ENCODE peak calls at places on chromosome 7, in five cellular contexts. Z is left cardiac atrium; R is RKO; V is NCI-H1694 treated with DMSO at 0.1 percent for 48 hours; O is stimulated activated CD4-positive, alpha-beta T cell treated with anti-CD3 and anti-CD28 coated beads, Interleukin-2, amount 100 ng/mL, for 48 hours. H is an unnamed sample.

GRCh38 chr7:70855373-70855772 is 276.6 kb upstream of the GALNT17 start:
- DNase-seq in Z (no peak), R (no peak), V (peak; percentile 1), O (no peak), H (no peak)

GRCh38 chr7:495326-495725 is 24.3 kb downstream of the PDGFA start:
- DNase-seq in Z (peak; percentile 16), R (no peak), V (no peak), O (no peak), H (no peak)

GRCh38 chr7:97027427-97028234 is 3.0 kb upstream of the DLX5 start:
- DNase-seq in Z (peak; percentile 77), R (peak; percentile 82), V (peak; percentile 71), O (peak; percentile 61), H (peak; percentile 55)

GRCh38 chr7:5232874-5233273 is 42.8 kb downstream of the WIPI2 start:
- DNase-seq in Z (no peak), R (no peak), V (no peak), O (no peak), H (no peak)

GRCh38 chr7:116617878-116618277 is 54.1 kb upstream of the MET start:
- DNase-seq in Z (no peak), R (no peak), V (no peak), O (no peak), H (no peak)

GRCh38 chr7:3107889-3108570 is 64.4 kb upstream of the CARD11 start:
- DNase-seq in Z (no peak), R (no peak), V (no peak), O (no peak), H (no peak)

GRCh38 chr7:108408294-108409004 is 47.8 kb downstream of the NRCAM start:
- DNase-seq in Z (no peak), R (no peak), V (peak; percentile 68), O (no peak), H (no peak)

GRCh38 chr7:114539575-114539974 is 125.0 kb downstream of the FOXP2 start:
- DNase-seq in Z (no peak), R (peak; percentile 55), V (peak; percentile 40), O (no peak), H (no peak)

GRCh38 chr7:146106319-146106718 is 10.3 kb upstream of the CNTNAP2 start:
- DNase-seq in Z (no peak), R (no peak), V (no peak), O (no peak), H (no peak)

GRCh38 chr7:123494193-123494796 is 40.1 kb downstream of the IQUB start:
- DNase-seq in Z (no peak), R (peak; percentile 59), V (peak; percentile 50), O (peak; percentile 15), H (peak; percentile 16)

GRCh38 chr7:27182285-27182827 is 2.7 kb downstream of the HOXA11 start:
- DNase-seq in Z (no peak), R (no peak), V (no peak), O (no peak), H (peak; percentile 35)

GRCh38 chr7:81159402-81159801 is 240.6 kb upstream of the SEMA3C start:
- DNase-seq in Z (no peak), R (no peak), V (no peak), O (no peak), H (no peak)

GRCh38 chr7:36127075-36127740 is 25.8 kb upstream of the EEPD1 start:
- DNase-seq in Z (no peak), R (peak; percentile 23), V (peak; percentile 82), O (no peak), H (no peak)